ENCODE peak calls at places on chromosomes 1 and 21, in nine cellular contexts. Y is gastroesophageal sphincter; X is natural killer cell; B is activated T-cell treated with anti-CD3 and anti-CD28 coated beads, Interleukin-2, amount 50 U/mL, for 4 hours; R is stimulated activated effector memory CD8-positive, alpha-beta T cell treated with anti-CD3 and anti-CD28 coated beads, Interleukin-12 subunit alpha, Interleukin-12 subunit beta, amount 100 ng/mL, for 72 hours; L is activated B cell treated with CpG ODN at 0.5 μM for 24 hours; H is aorta; K is body of pancreas; P is activated CD8-positive, alpha-beta T cell treated with anti-CD3 and anti-CD28 coated beads, Interleukin-2, amount 10 ng/mL, durations not matched to agents 7 days and 5 days. D is an unnamed sample.

GRCh38 chr1:29962831-29963247 is 726.5 kb downstream of the PTPRU start:
- ATAC-seq in Y (no peak), X (no peak), B (no peak), R (no peak), L (no peak), H (no peak), K (no peak), P (no peak), D (no peak)

GRCh38 chr1:151171190-151171589 is 4.6 kb downstream of the TMOD4 start:
- ATAC-seq in Y (no peak), X (no peak), B (no peak), R (no peak), L (no peak), H (no peak), K (no peak), P (no peak), D (no peak)

GRCh38 chr21:35035581-35035980 is 13.5 kb downstream of the RUNX1 start:
- ATAC-seq in Y (no peak), X (no peak), B (no peak), R (peak; percentile 65), L (peak; percentile 31), H (no peak), K (no peak), P (no peak), D (no peak)

GRCh38 chr1:211610779-211611556 is 32.0 kb upstream of the SLC30A1 start:
- ATAC-seq in Y (peak; percentile 26), X (no peak), B (no peak), R (no peak), L (no peak), H (peak; percentile 42), K (no peak), P (no peak), D (peak; percentile 31)

GRCh38 chr21:39385299-39386145 is 36.6 kb upstream of the HMGN1 start:
- ATAC-seq in Y (peak; percentile 77), X (peak; percentile 78), B (peak; percentile 66), R (peak; percentile 73), L (peak; percentile 42), H (peak; percentile 78), K (peak; percentile 90), P (peak; percentile 51), D (peak; percentile 71)

GRCh38 chr1:186849271-186849671 is 20.5 kb downstream of the PLA2G4A start:
- ATAC-seq in Y (no peak), X (no peak), B (no peak), R (no peak), L (no peak), H (no peak), K (no peak), P (no peak), D (no peak)

GRCh38 chr1:236261033-236261432 is 20.7 kb downstream of the ERO1B start:
- ATAC-seq in Y (no peak), X (no peak), B (peak; percentile 46), R (peak; percentile 40), L (no peak), H (no peak), K (no peak), P (no peak), D (no peak)

GRCh38 chr1:167819849-167820683 is 93.9 kb downstream of the ADCY10 start:
- ATAC-seq in Y (peak; percentile 93), X (peak; percentile 55), B (peak; percentile 70), R (peak; percentile 77), L (peak; percentile 84), H (peak; percentile 95), K (peak; percentile 89), P (peak; percentile 83), D (peak; percentile 99)

GRCh38 chr1:160085686-160086089 is 4.3 kb downstream of the KCNJ9 start:
- ATAC-seq in Y (peak; percentile 65), X (peak; percentile 61), B (peak; percentile 67), R (peak; percentile 76), L (peak; percentile 68), H (peak; percentile 89), K (peak; percentile 43), P (peak; percentile 76), D (peak; percentile 90)

GRCh38 chr1:180851995-180852887 is 60.5 kb upstream of the KIAA1614 start:
- ATAC-seq in Y (no peak), X (peak; percentile 5), B (no peak), R (no peak), L (peak; percentile 37), H (no peak), K (no peak), P (peak; percentile 44), D (no peak)

GRCh38 chr1:90725341-90725960 is 8.3 kb upstream of the BARHL2 start:
- ATAC-seq in Y (no peak), X (peak; percentile 27), B (no peak), R (no peak), L (no peak), H (no peak), K (peak; percentile 36), P (no peak), D (peak; percentile 45)

GRCh38 chr1:228083871-228084278 is 1.4 kb downstream of the ARF1 start:
- ATAC-seq in Y (no peak), X (no peak), B (no peak), R (no peak), L (no peak), H (no peak), K (no peak), P (no peak), D (peak; percentile 5)

GRCh38 chr1:155002479-155003226 is at the start of gene ZBTB7B:
- ATAC-seq in Y (peak; percentile 32), X (peak; percentile 40), B (no peak), R (no peak), L (peak; percentile 6), H (peak; percentile 6), K (peak; percentile 25), P (peak; percentile 0), D (peak; percentile 4)

GRCh38 chr1:87955038-87955437 is 626.4 kb downstream of the LMO4 start:
- ATAC-seq in Y (no peak), X (no peak), B (no peak), R (no peak), L (no peak), H (no peak), K (no peak), P (no peak), D (no peak)

GRCh38 chr1:162704673-162705424 is 72.6 kb downstream of the DDR2 start:
- ATAC-seq in Y (no peak), X (no peak), B (no peak), R (no peak), L (no peak), H (peak; percentile 51), K (peak; percentile 30), P (no peak), D (no peak)

GRCh38 chr1:89762431-89762800 is 58.4 kb upstream of the LRRC8D start:
- ATAC-seq in Y (no peak), X (no peak), B (peak; percentile 11), R (no peak), L (peak; percentile 4), H (no peak), K (peak; percentile 45), P (peak; percentile 2), D (peak; percentile 56)

GRCh38 chr1:167805041-167805556 is 83.3 kb downstream of the MPZL1 start:
- ATAC-seq in Y (no peak), X (peak; percentile 65), B (peak; percentile 39), R (peak; percentile 87), L (no peak), H (no peak), K (no peak), P (peak; percentile 68), D (no peak)

GRCh38 chr1:153963030-153963849 is at the start of gene SLC39A1:
- ATAC-seq in Y (peak; percentile 83), X (peak; percentile 69), B (peak; percentile 62), R (peak; percentile 64), L (peak; percentile 49), H (peak; percentile 93), K (peak; percentile 77), P (peak; percentile 66), D (peak; percentile 73)

GRCh38 chr1:158328424-158328823 is 2.9 kb downstream of the CD1B start:
- ATAC-seq in Y (no peak), X (no peak), B (no peak), R (no peak), L (no peak), H (no peak), K (no peak), P (no peak), D (no peak)

GRCh38 chr1:16266411-16267118 is 29.6 kb upstream of the CPLANE2 start:
- ATAC-seq in Y (no peak), X (no peak), B (no peak), R (no peak), L (no peak), H (peak; percentile 15), K (no peak), P (no peak), D (peak; percentile 51)

GRCh38 chr1:98468111-98468717 is 193.3 kb upstream of the SNX7 start:
- ATAC-seq in Y (no peak), X (no peak), B (no peak), R (no peak), L (no peak), H (no peak), K (no peak), P (no peak), D (peak; percentile 73)

GRCh38 chr1:180003026-180003695 is 48.6 kb downstream of the CEP350 start:
- ATAC-seq in Y (no peak), X (no peak), B (no peak), R (no peak), L (peak; percentile 61), H (no peak), K (no peak), P (no peak), D (no peak)

GRCh38 chr21:38438476-38438893 is 59.8 kb downstream of the ERG start:
- ATAC-seq in Y (no peak), X (no peak), B (no peak), R (no peak), L (no peak), H (no peak), K (no peak), P (no peak), D (peak; percentile 76)

GRCh38 chr21:41589131-41589530 is 81.2 kb upstream of the TMPRSS2 start:
- ATAC-seq in Y (no peak), X (no peak), B (no peak), R (no peak), L (no peak), H (no peak), K (no peak), P (no peak), D (no peak)

GRCh38 chr1:55257958-55258357 is 42.8 kb upstream of the USP24 start:
- ATAC-seq in Y (no peak), X (peak; percentile 81), B (no peak), R (peak; percentile 81), L (peak; percentile 50), H (no peak), K (no peak), P (peak; percentile 93), D (no peak)

GRCh38 chr21:46376231-46376628 is 52.3 kb downstream of the PCNT start:
- ATAC-seq in Y (no peak), X (no peak), B (no peak), R (no peak), L (no peak), H (no peak), K (no peak), P (no peak), D (no peak)

GRCh38 chr1:225944951-225945350 is 3.9 kb upstream of the LEFTY2 start:
- ATAC-seq in Y (no peak), X (no peak), B (peak; percentile 55), R (peak; percentile 64), L (peak; percentile 91), H (no peak), K (no peak), P (peak; percentile 77), D (no peak)

D was measured in SK-N-SH treated with all-trans-retinoic acid at 6 μM for 48 hours.